ENCODE peak calls at places on chromosomes 12 and 14, in eight cellular contexts. X is GM12878, Z is Peyer's patch, C is uterus, I is HCT116, B is HepG2, T is stomach, N is transverse colon. W is an unnamed sample.

GRCh38 chr14:101442451-101442850 is 118.8 kb upstream of the DIO3 start:
- DNase-seq in X (no peak), Z (no peak), C (no peak), I (no peak), B (no peak), T (no peak), N (no peak), W (no peak)

GRCh38 chr12:105069936-105070702 is 14.1 kb downstream of the ALDH1L2 start:
- DNase-seq in X (no peak), Z (no peak), C (no peak), I (no peak), B (no peak), T (no peak), N (no peak), W (no peak)

GRCh38 chr12:30515351-30515750 is 180.3 kb downstream of the IPO8 start:
- DNase-seq in X (no peak), Z (no peak), C (no peak), I (peak; percentile 2), B (peak; percentile 10), T (no peak), N (no peak), W (no peak)

GRCh38 chr12:89135976-89136634 is 216.2 kb downstream of the DUSP6 start:
- DNase-seq in X (no peak), Z (no peak), C (no peak), I (peak; percentile 68), B (no peak), T (no peak), N (no peak), W (no peak)

GRCh38 chr14:68669101-68669500 is 123.8 kb downstream of the ZFP36L1 start:
- DNase-seq in X (no peak), Z (no peak), C (no peak), I (no peak), B (no peak), T (no peak), N (no peak), W (no peak)

GRCh38 chr12:64976131-64976530 is 145.0 kb downstream of the WIF1 start:
- DNase-seq in X (peak; percentile 40), Z (no peak), C (no peak), I (no peak), B (no peak), T (no peak), N (no peak), W (no peak)

GRCh38 chr12:75632452-75632851 is 121.0 kb upstream of the KRR1 start:
- DNase-seq in X (no peak), Z (no peak), C (no peak), I (no peak), B (no peak), T (no peak), N (no peak), W (no peak)

GRCh38 chr14:96567289-96567899 is 65.2 kb downstream of the PAPOLA start:
- DNase-seq in X (no peak), Z (no peak), C (no peak), I (no peak), B (peak; percentile 21), T (no peak), N (no peak), W (peak; percentile 58)

GRCh38 chr12:106187155-106187789 is 48.5 kb upstream of the NUAK1 start:
- DNase-seq in X (no peak), Z (no peak), C (no peak), I (no peak), B (no peak), T (no peak), N (no peak), W (no peak)

GRCh38 chr14:76651410-76652055 is 109.7 kb upstream of the VASH1 start:
- DNase-seq in X (no peak), Z (no peak), C (no peak), I (no peak), B (no peak), T (no peak), N (no peak), W (no peak)

GRCh38 chr12:6851153-6851920 is at the start of gene CDCA3:
- DNase-seq in X (peak; percentile 99), Z (peak; percentile 94), C (peak; percentile 92), I (peak; percentile 98), B (peak; percentile 99), T (peak; percentile 98), N (peak; percentile 95), W (peak; percentile 99)

GRCh38 chr12:6853626-6854025 is 1.7 kb downstream of the USP5 start:
- DNase-seq in X (no peak), Z (no peak), C (no peak), I (no peak), B (no peak), T (no peak), N (no peak), W (no peak)

GRCh38 chr12:6850796-6851152 is 312 bp downstream of the CDCA3 start:
- DNase-seq in X (no peak), Z (no peak), C (no peak), I (no peak), B (peak; percentile 51), T (no peak), N (no peak), W (no peak)

GRCh38 chr12:6852651-6853354 is 853 bp downstream of the USP5 start:
- DNase-seq in X (no peak), Z (no peak), C (peak; percentile 47), I (no peak), B (peak; percentile 35), T (peak; percentile 32), N (peak; percentile 50), W (peak; percentile 95)

DNA sequence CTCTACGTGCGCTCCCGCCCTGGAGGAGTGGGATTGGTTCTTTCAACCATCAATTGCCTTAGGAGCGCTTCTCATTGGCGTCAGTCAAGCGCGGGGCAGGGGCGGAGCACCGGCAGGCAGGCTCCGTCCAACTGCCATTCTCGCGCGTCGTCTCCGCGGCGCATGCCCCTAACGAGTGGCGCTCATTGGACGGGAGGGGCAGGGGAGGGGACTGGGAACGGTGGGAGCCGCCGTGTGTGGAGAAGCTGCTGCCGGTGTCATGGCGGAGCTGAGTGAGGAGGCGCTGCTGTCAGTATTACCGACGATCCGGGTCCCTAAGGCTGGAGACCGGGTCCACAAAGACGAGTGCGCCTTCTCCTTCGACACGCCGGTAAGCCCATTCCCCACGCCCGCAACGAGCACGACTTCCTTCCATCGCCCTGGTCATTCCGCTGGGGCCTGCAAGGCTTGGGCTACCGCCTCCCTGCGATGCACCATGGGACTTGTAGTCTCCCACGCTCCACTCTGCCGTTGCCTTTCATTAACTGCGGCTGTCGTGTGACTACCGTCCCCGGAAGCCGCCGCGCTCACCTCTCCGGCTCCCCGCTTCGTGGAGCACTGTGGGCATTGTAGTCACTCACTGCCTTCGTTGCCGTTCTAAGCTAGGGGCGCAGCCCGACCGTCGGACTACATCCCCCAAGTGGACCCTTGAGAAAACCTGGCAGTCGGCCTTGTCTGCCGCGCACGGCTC is at the start of gene USP5:
- DNase-seq in X (peak; percentile 99), Z (peak; percentile 97), C (peak; percentile 98), I (peak; percentile 100), B (peak; percentile 98), T (peak; percentile 99), N (peak; percentile 99), W (peak; percentile 100)
- TF ChIP-seq POLR2A in X (peak; percentile 89), Z (peak; percentile 32), C (no peak), I (no peak), B (peak; percentile 70), T (no peak), N (no peak), W (peak; percentile 11)

DNA sequence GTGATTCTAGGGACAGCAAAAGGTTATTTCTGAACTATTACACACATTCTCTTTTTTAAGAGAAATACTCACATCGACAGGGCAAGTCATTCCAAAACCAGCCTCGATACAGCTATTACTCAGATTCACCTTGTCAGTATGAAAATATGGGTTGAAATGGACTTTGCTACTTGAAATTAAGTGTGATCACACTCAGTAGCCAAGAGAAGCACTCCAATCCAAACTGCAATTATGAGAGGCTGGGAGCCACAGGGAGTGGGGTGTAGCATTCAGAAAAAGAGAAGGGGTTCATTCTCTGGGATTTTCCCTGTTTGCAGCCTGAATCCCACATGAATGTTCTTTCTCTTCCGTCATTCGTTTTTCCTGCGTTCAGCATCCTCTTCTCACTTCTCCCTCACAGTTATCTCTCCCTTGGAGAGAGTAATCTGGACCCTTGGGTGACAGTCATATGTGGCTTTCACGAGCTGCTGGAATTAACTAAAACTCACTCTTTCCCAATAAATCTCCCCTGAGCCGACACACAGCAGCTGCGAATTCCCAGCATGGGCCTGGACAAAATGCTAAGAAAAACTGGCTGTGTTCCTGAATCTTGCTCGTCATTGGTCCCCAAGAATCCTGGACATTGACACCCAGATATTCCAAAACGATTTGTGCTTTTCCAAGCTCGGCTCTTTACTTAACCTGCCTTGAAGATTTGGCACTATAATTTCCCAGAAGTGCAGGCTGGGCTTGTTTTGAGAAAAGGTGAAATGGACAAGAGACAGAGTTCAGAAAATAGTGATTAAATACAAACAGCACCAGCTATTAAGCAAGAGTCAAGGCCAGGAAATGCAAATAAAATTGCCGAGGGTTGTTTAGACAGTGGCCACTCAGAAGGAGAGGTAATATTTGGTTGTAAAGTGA is 199.5 kb upstream of the PLEKHG7 start:
- DNase-seq in X (peak; percentile 96), Z (no peak), C (peak; percentile 38), I (no peak), B (peak; percentile 60), T (no peak), N (no peak), W (no peak)
- TF ChIP-seq POLR2A in X (no peak), Z (no peak), C (no peak), I (no peak), B (no peak), T (no peak), N (no peak), W (no peak)

DNA sequence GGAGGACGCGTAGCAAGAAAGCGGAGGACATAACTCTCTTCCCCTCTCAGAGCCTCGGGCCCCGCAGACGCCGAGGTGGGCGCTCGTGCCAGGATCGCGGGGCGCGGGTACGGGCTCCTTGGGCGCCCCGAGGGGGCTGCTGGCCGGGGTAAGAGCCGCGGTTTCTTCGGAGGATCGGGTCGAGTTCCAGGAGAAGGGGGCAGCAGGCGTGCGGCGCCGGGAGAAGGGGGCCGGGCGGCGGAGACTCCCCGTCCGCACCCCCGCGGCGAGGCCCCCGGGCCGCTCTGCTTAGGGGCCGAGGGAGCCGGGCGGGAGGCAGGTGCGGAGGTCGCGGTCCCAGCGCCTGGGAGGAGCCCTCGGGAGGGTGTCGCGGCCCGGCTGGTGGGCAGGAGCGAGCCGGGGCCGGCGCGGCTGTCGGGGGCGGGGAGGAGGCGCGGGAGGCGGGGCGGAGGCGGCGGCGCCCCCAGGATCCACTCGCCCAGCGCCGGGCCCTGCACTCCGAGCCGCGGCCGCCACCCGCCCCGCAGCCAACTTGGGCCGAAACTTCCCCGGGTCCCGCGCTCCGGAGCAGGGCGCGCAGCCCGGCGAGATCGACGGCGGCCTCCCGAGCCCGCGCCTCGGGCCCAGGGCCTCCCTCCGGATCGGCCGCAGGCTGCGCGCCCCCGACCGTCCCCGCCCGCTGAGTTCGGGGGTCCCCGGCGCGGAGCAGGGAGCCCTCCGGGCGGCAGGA is 64.4 kb downstream of the FBXL14 start:
- DNase-seq in X (no peak), Z (no peak), C (no peak), I (no peak), B (no peak), T (no peak), N (peak; percentile 49), W (peak; percentile 33)
- TF ChIP-seq POLR2A in X (no peak), Z (no peak), C (no peak), I (no peak), B (no peak), T (no peak), N (no peak), W (no peak)

DNA sequence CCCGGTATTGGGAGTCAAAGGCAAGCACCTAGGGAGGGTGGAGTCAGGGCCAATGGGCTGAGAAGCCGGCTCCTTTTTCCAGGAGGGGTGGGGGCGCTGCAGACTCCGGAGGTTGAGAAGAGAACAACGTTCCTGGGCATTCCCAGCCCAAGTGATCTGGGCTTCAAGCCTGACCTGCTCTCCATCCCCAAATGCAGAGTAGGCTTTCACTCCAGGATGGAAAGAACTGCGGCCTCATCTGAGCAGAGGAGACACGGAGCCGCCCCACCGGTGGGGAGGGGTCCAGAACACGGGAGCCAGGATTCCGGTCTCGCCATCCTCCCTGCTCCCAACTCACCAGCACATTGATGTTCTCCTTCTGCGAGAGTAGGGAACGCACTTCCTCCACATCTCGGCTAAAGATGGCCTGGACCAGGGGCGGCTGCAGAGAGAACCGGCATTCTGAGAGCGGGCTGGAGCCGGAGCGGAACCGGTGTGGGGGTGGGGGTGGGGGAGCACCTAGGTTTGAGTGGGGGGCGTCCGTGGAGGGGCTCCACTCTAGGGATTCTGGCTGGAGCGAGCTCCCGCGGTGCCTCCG is 605 bp downstream of the ANKRD52 start:
- DNase-seq in X (no peak), Z (no peak), C (no peak), I (no peak), B (peak; percentile 36), T (no peak), N (no peak), W (peak; percentile 54)
- TF ChIP-seq POLR2A in X (no peak), Z (no peak), C (no peak), I (peak; percentile 16), B (no peak), T (no peak), N (no peak), W (no peak)

W was measured in erythroblast.